ENCODE peak calls at places on chromosomes 13 and 19, in nine cellular contexts. H is BJ; J is kidney glomerular epithelial cell; Q is naive thymus-derived CD8-positive, alpha-beta T cell; A is dermis microvascular lymphatic vessel endothelial cell; S is nucleus accumbens; L is dermis blood vessel endothelial cell; G is fibroblast of lung; P is C1 segment of cervical spinal cord. T is an unnamed sample.

GRCh38 chr19:45512881-45513483 is 5.7 kb downstream of the VASP start:
- DNase-seq in H (no peak), J (no peak), Q (no peak), A (no peak), S (no peak), L (no peak), G (no peak), P (no peak), T (no peak)

GRCh38 chr19:43902399-43902798 is 32.7 kb downstream of the ZNF45 start:
- DNase-seq in H (no peak), J (no peak), Q (no peak), A (no peak), S (no peak), L (no peak), G (no peak), P (no peak), T (no peak)

GRCh38 chr19:27870293-27870692 is 1342.7 kb downstream of the UQCRFS1 start:
- DNase-seq in H (no peak), J (no peak), Q (no peak), A (no peak), S (no peak), L (no peak), G (no peak), P (no peak), T (no peak)

GRCh38 chr13:26475176-26476110 is 82.0 kb upstream of the WASF3 start:
- DNase-seq in H (no peak), J (no peak), Q (no peak), A (no peak), S (no peak), L (no peak), G (no peak), P (no peak), T (no peak)

GRCh38 chr19:29326351-29326750 is 113.4 kb upstream of the UQCRFS1 start:
- DNase-seq in H (no peak), J (no peak), Q (no peak), A (no peak), S (no peak), L (no peak), G (no peak), P (no peak), T (no peak)

GRCh38 chr19:58279042-58279924 is 528 bp downstream of the ZNF8 start:
- DNase-seq in H (no peak), J (peak), Q (peak), A (peak), S (peak), L (peak), G (peak), P (peak), T (peak)

GRCh38 chr19:4896372-4896771 is 6.3 kb downstream of the ARRDC5 start:
- DNase-seq in H (no peak), J (no peak), Q (no peak), A (no peak), S (no peak), L (peak), G (no peak), P (no peak), T (no peak)

GRCh38 chr13:75803175-75803611 is 167.1 kb downstream of the LMO7 start:
- DNase-seq in H (no peak), J (no peak), Q (peak), A (no peak), S (no peak), L (no peak), G (no peak), P (no peak), T (no peak)

GRCh38 chr19:3507371-3508120 is 1.4 kb downstream of the FZR1 start:
- DNase-seq in H (no peak), J (peak), Q (peak), A (no peak), S (no peak), L (peak), G (peak), P (no peak), T (peak)

GRCh38 chr13:45861352-45861751 is 9.8 kb upstream of the SIAH3 start:
- DNase-seq in H (no peak), J (no peak), Q (no peak), A (no peak), S (no peak), L (peak), G (peak), P (no peak), T (no peak)

GRCh38 chr19:57106646-57107235 is 13.0 kb upstream of the USP29 start:
- DNase-seq in H (no peak), J (no peak), Q (no peak), A (no peak), S (no peak), L (no peak), G (no peak), P (no peak), T (peak)